ENCODE peak calls at places on chromosomes 13 and 19, in eight cellular contexts. H is tibial artery, N is transverse colon, J is kidney, W is PC-9, S is H9, U is heart right ventricle, M is neural progenitor cell. A is an unnamed sample.

GRCh38 chr13:112697756-112698655 is 8.2 kb downstream of the ATP11A start:
- DNase-seq in N (no peak), H (no peak), W (no peak), M (no peak), S (peak; percentile 24), U (no peak), J (peak; percentile 23), A (no peak)

GRCh38 chr13:106337096-106337495 is 198.4 kb downstream of the EFNB2 start:
- DNase-seq in M (no peak), J (no peak), N (no peak), W (peak; percentile 69), U (no peak), H (no peak), S (no peak), A (no peak)

GRCh38 chr19:55070755-55071502 is 4.7 kb upstream of the EPS8L1 start:
- DNase-seq in J (no peak), H (no peak), M (no peak), W (peak; percentile 99), U (no peak), N (peak; percentile 86), S (no peak), A (peak; percentile 89)

GRCh38 chr19:32296694-32297093 is 48.7 kb upstream of the ZNF507 start:
- DNase-seq in M (no peak), W (no peak), N (no peak), S (no peak), U (no peak), J (no peak), H (no peak), A (no peak)

GRCh38 chr19:50548191-50549058 is 19.8 kb downstream of the LRRC4B start:
- DNase-seq in S (no peak), W (no peak), U (no peak), J (no peak), M (no peak), N (no peak), H (no peak), A (no peak)

GRCh38 chr13:95360464-95361097 is 59.3 kb upstream of the ABCC4 start:
- DNase-seq in W (no peak), U (no peak), J (no peak), H (no peak), S (no peak), M (no peak), N (no peak), A (no peak)

GRCh38 chr13:51619614-51620013 is 35.4 kb downstream of the WDFY2 start:
- DNase-seq in S (no peak), H (no peak), W (no peak), N (no peak), M (no peak), J (no peak), U (no peak), A (no peak)

GRCh38 chr19:5621945-5622464 is 571 bp downstream of the SAFB2 start:
- DNase-seq in W (no peak), H (peak; percentile 69), M (peak; percentile 29), S (no peak), J (no peak), U (peak; percentile 21), N (peak; percentile 32), A (no peak)

GRCh38 chr19:39514840-39515550 is at the start of gene SELENOV:
- DNase-seq in N (no peak), J (no peak), U (no peak), W (no peak), M (peak; percentile 87), H (no peak), S (peak; percentile 83), A (no peak)

GRCh38 chr13:39462456-39462855 is 140.5 kb downstream of the LHFPL6 start:
- DNase-seq in H (no peak), U (no peak), J (no peak), M (no peak), N (no peak), S (no peak), W (peak; percentile 35), A (no peak)

GRCh38 chr13:34816543-34816942 is 125.5 kb upstream of the NBEA start:
- DNase-seq in S (no peak), U (no peak), J (no peak), M (no peak), H (no peak), W (no peak), N (no peak), A (no peak)

GRCh38 chr19:16327131-16327450 is 2.5 kb downstream of the KLF2 start:
- DNase-seq in U (no peak), W (no peak), H (no peak), S (no peak), M (no peak), J (no peak), N (no peak), A (no peak)

GRCh38 chr13:95833713-95834112 is 156.8 kb downstream of the DNAJC3 start:
- DNase-seq in W (peak; percentile 60), H (no peak), N (no peak), S (no peak), M (no peak), U (no peak), J (no peak), A (no peak)

GRCh38 chr19:31110331-31110730 is 238.9 kb downstream of the TSHZ3 start:
- DNase-seq in N (no peak), J (no peak), H (no peak), M (peak; percentile 61), U (no peak), S (peak; percentile 59), W (no peak), A (no peak)

GRCh38 chr19:18768046-18768771 is 22.9 kb downstream of the COMP start:
- DNase-seq in U (no peak), W (no peak), H (no peak), N (no peak), M (no peak), J (peak; percentile 77), S (no peak), A (no peak)

GRCh38 chr13:84917252-84917878 is 881.9 kb downstream of the SLITRK6 start:
- DNase-seq in N (no peak), S (no peak), U (no peak), W (peak; percentile 38), J (no peak), H (no peak), M (no peak), A (no peak)

GRCh38 chr13:84192125-84192524 is 309.9 kb upstream of the SLITRK1 start:
- DNase-seq in N (no peak), J (no peak), H (no peak), S (no peak), U (no peak), M (no peak), W (no peak), A (no peak)

GRCh38 chr19:23561341-23561740 is 125.7 kb downstream of the ZNF675 start:
- DNase-seq in U (no peak), J (no peak), H (no peak), N (no peak), W (peak; percentile 45), S (no peak), M (no peak), A (no peak)

GRCh38 chr19:23558541-23558940 is 128.5 kb downstream of the ZNF675 start:
- DNase-seq in S (no peak), U (no peak), H (no peak), N (no peak), W (no peak), M (no peak), J (no peak), A (no peak)

GRCh38 chr19:23557381-23557780 is 129.6 kb downstream of the ZNF675 start:
- DNase-seq in W (no peak), H (no peak), J (no peak), N (no peak), U (no peak), S (no peak), M (no peak), A (no peak)

GRCh38 chr19:23563326-23563725 is 123.7 kb downstream of the ZNF675 start:
- DNase-seq in J (no peak), U (no peak), S (no peak), M (no peak), N (no peak), W (no peak), H (no peak), A (no peak)

GRCh38 chr19:23560051-23560450 is 127.0 kb downstream of the ZNF675 start:
- DNase-seq in N (no peak), J (no peak), S (no peak), U (no peak), W (no peak), H (no peak), M (no peak), A (no peak)
- H3K4me1 ChIP-seq in N (no peaks in the 10 kb centered on the region), J (no peaks in the 10 kb centered on the region), S (no peaks in the 10 kb centered on the region), U (no peaks in the 10 kb centered on the region), W (peaks cover 17% of the 10 kb centered on the region), H (no peaks in the 10 kb centered on the region), M (no peaks in the 10 kb centered on the region), A (no peaks in the 10 kb centered on the region)

DNA sequence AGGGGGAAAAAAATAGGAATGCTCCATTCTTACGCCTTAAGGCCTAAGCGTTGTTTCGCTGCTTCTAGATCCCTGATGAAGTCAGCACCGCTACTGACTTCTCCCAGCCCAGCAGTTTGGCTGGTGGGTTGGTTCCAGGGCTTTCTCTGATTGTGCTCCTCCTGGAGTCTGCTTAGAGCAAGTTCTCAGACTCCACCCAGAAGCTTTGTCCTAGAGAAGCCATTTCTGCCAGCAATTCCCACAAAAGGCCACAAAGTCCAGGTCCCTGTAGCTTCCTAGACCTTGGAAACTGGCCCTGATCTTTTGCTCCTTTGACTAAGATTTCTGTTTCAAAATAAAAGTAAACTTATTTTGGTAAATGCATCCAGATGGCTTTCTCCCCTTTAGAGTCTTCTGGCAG is 65.4 kb downstream of the KCTD12 start:
- DNase-seq in N (no peak), U (peak; percentile 40), M (no peak), J (no peak), H (peak; percentile 77), S (no peak), W (no peak), A (no peak)
- TF ChIP-seq CTCF in N (no peak), U (peak; percentile 24), M (no peak), J (no peak), H (no peak), S (no peak), W (no peak), A (no peak)

DNA sequence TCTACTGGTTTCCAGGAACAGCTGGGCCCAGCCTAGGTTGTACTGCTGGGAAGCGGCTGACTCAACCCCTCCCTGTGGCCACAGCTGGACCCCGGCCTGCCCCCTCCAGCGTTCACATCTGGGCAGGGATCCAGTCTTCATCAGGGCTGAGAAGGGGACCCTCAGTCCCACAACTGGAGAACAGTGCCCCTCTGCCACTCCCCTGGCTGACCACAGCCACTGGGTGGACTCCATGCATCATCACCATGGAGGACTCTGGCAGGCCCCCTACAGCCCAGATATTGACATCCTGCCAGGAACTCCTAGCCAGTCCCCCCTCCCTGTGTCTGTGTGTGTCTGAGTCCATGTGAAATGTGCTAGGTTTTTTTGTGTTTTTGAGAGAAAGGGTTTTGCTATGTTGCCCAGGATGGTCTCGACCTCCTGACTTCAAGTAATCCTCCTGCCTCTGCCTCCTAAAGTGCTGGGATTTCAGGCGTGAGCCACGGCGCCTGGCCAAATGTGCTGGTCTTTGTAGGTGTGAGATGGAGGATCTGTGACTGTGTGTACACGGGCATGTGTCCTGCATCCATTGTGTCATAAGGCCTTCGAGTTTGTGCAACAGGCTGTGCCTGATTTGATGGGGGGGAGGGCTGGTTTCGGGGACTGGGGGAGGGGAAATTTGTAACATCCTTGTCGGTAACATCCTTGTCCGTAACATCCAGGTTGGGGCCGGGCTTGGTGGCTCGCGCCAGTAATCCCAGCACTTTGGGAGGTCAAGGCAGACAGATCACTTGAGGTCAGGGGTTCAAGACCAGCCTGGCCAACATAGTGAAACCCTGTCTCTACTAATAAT is 4.0 kb upstream of the HOOK2 start:
- DNase-seq in J (peak; percentile 91), S (no peak), U (peak; percentile 64), M (peak; percentile 45), W (peak; percentile 33), N (peak; percentile 46), H (peak; percentile 82), A (no peak)
- H3K4me1 ChIP-seq in J (peaks cover 28% of the 10 kb centered on the region), S (peaks cover 4% of the 10 kb centered on the region), U (peaks cover 67% of the 10 kb centered on the region), M (peaks cover 35% of the 10 kb centered on the region), W (peaks cover 56% of the 10 kb centered on the region), N (peaks cover 25% of the 10 kb centered on the region), H (peaks cover 60% of the 10 kb centered on the region), A (peaks cover 52% of the 10 kb centered on the region)

GRCh38 chr19:1592755-1593628 is at the start of gene MBD3:
- DNase-seq in H (peak; percentile 96), M (peak; percentile 99), U (peak; percentile 94), S (peak; percentile 95), W (peak; percentile 71), N (peak; percentile 94), J (peak; percentile 98), A (peak; percentile 84)
- TF ChIP-seq CTCF in H (peak; percentile 17), M (no peak), U (no peak), S (no peak), W (no peak), N (no peak), J (no peak), A (no peak)

A was measured in HCT116.